ENCODE peak calls at places on chromosomes 11 and 22, in six cellular contexts. One of them, this sample, is unnamed.
A peak's percentile ranks its signal among the peaks of the same experiment; 100 is the strongest.

GRCh38 chr22:39026509-39027150 is 5.7 kb downstream of the APOBEC3D start:
- DNase-seq in psoas muscle: no peak
- DNase-seq in IMR-90: no peak
- DNase-seq in GM12865: no peak
- DNase-seq in mucosa of descending colon: no peak
- DNase-seq in AG09309: no peak
- DNase-seq in this sample: no peak

GRCh38 chr11:31606893-31607292 is 97.3 kb downstream of the ELP4 start:
- DNase-seq in AG09309: no peak
- DNase-seq in IMR-90: no peak
- DNase-seq in GM12865: no peak
- DNase-seq in mucosa of descending colon: no peak
- DNase-seq in psoas muscle: no peak
- DNase-seq in this sample: no peak

GRCh38 chr11:9615031-9615451 is 41.6 kb downstream of the WEE1 start:
- DNase-seq in AG09309: no peak
- DNase-seq in psoas muscle: no peak
- DNase-seq in mucosa of descending colon: no peak
- DNase-seq in GM12865: peak; percentile 90
- DNase-seq in IMR-90: peak; percentile 13
- DNase-seq in this sample: peak; percentile 85

GRCh38 chr11:95985174-95985808 is 61.4 kb upstream of the MTMR2 start:
- DNase-seq in GM12865: no peak
- DNase-seq in AG09309: peak; percentile 11
- DNase-seq in mucosa of descending colon: no peak
- DNase-seq in IMR-90: peak; percentile 60
- DNase-seq in psoas muscle: no peak
- DNase-seq in this sample: no peak

GRCh38 chr11:111299111-111300026 is 1.0 kb downstream of the POU2AF3 start:
- DNase-seq in AG09309: no peak
- DNase-seq in IMR-90: peak; percentile 23
- DNase-seq in psoas muscle: peak; percentile 73
- DNase-seq in GM12865: peak; percentile 35
- DNase-seq in mucosa of descending colon: peak; percentile 80
- DNase-seq in this sample: no peak

GRCh38 chr11:108584973-108585372 is 8.6 kb downstream of the EXPH5 start:
- DNase-seq in psoas muscle: no peak
- DNase-seq in IMR-90: no peak
- DNase-seq in AG09309: no peak
- DNase-seq in GM12865: no peak
- DNase-seq in mucosa of descending colon: no peak
- DNase-seq in this sample: no peak

GRCh38 chr22:26045855-26046254 is 123.4 kb upstream of the SEZ6L start:
- DNase-seq in psoas muscle: no peak
- DNase-seq in mucosa of descending colon: no peak
- DNase-seq in GM12865: no peak
- DNase-seq in IMR-90: no peak
- DNase-seq in AG09309: no peak
- DNase-seq in this sample: no peak

GRCh38 chr11:13229675-13230359 is 47.8 kb upstream of the BMAL1 start:
- DNase-seq in GM12865: no peak
- DNase-seq in AG09309: no peak
- DNase-seq in psoas muscle: peak; percentile 21
- DNase-seq in IMR-90: no peak
- DNase-seq in mucosa of descending colon: no peak
- DNase-seq in this sample: no peak

GRCh38 chr22:27491888-27492287 is 309.7 kb downstream of the MN1 start:
- DNase-seq in GM12865: no peak
- DNase-seq in mucosa of descending colon: no peak
- DNase-seq in IMR-90: no peak
- DNase-seq in psoas muscle: no peak
- DNase-seq in AG09309: no peak
- DNase-seq in this sample: no peak

GRCh38 chr11:1220941-1221721 is 1.7 kb upstream of the MUC5B start:
- DNase-seq in psoas muscle: peak; percentile 5
- DNase-seq in AG09309: no peak
- DNase-seq in mucosa of descending colon: peak; percentile 12
- DNase-seq in GM12865: no peak
- DNase-seq in IMR-90: no peak
- DNase-seq in this sample: no peak

GRCh38 chr11:134261626-134262488 is 8.5 kb downstream of the ACAD8 start:
- DNase-seq in mucosa of descending colon: peak; percentile 55
- DNase-seq in psoas muscle: no peak
- DNase-seq in GM12865: peak; percentile 42
- DNase-seq in IMR-90: no peak
- DNase-seq in AG09309: no peak
- DNase-seq in this sample: no peak

GRCh38 chr22:21100149-21101032 is 54.6 kb downstream of the LRRC74B start:
- DNase-seq in psoas muscle: no peak
- DNase-seq in AG09309: no peak
- DNase-seq in IMR-90: peak; percentile 38
- DNase-seq in GM12865: no peak
- DNase-seq in mucosa of descending colon: no peak
- DNase-seq in this sample: no peak

GRCh38 chr22:46636221-46637002 is 16.2 kb downstream of the GRAMD4 start:
- DNase-seq in mucosa of descending colon: no peak
- DNase-seq in psoas muscle: peak; percentile 60
- DNase-seq in GM12865: no peak
- DNase-seq in AG09309: no peak
- DNase-seq in IMR-90: no peak
- DNase-seq in this sample: no peak

GRCh38 chr11:74388678-74389327 is 9.4 kb downstream of the PGM2L1 start:
- DNase-seq in GM12865: peak; percentile 58
- DNase-seq in IMR-90: peak; percentile 55
- DNase-seq in AG09309: peak; percentile 11
- DNase-seq in psoas muscle: no peak
- DNase-seq in mucosa of descending colon: peak; percentile 94
- DNase-seq in this sample: no peak

GRCh38 chr11:123103326-123103980 is 41.5 kb upstream of the HSPA8 start:
- DNase-seq in IMR-90: peak; percentile 75
- DNase-seq in psoas muscle: peak; percentile 20
- DNase-seq in AG09309: peak; percentile 24
- DNase-seq in mucosa of descending colon: peak; percentile 54
- DNase-seq in GM12865: peak; percentile 52
- DNase-seq in this sample: no peak

GRCh38 chr22:27726344-27726725 is 75.2 kb downstream of the MN1 start:
- DNase-seq in GM12865: no peak
- DNase-seq in psoas muscle: no peak
- DNase-seq in IMR-90: no peak
- DNase-seq in mucosa of descending colon: no peak
- DNase-seq in AG09309: no peak
- DNase-seq in this sample: no peak

GRCh38 chr22:19871023-19871844 is 16.6 kb upstream of the GNB1L start:
- DNase-seq in mucosa of descending colon: peak; percentile 0
- DNase-seq in GM12865: no peak
- DNase-seq in AG09309: no peak
- DNase-seq in IMR-90: no peak
- DNase-seq in psoas muscle: no peak
- DNase-seq in this sample: no peak

GRCh38 chr22:48256776-48257689 is 1494.6 kb downstream of the TBC1D22A start:
- DNase-seq in IMR-90: no peak
- DNase-seq in AG09309: no peak
- DNase-seq in GM12865: no peak
- DNase-seq in psoas muscle: no peak
- DNase-seq in mucosa of descending colon: no peak
- DNase-seq in this sample: no peak

GRCh38 chr22:42202669-42203068 is 67.8 kb downstream of the TCF20 start:
- DNase-seq in psoas muscle: no peak
- DNase-seq in GM12865: no peak
- DNase-seq in AG09309: peak; percentile 11
- DNase-seq in IMR-90: peak; percentile 67
- DNase-seq in mucosa of descending colon: no peak
- DNase-seq in this sample: no peak

GRCh38 chr11:57263351-57263750 is 26.3 kb upstream of the APLNR start:
- DNase-seq in IMR-90: no peak
- DNase-seq in GM12865: no peak
- DNase-seq in mucosa of descending colon: no peak
- DNase-seq in psoas muscle: no peak
- DNase-seq in AG09309: no peak
- DNase-seq in this sample: no peak

GRCh38 chr11:57490456-57491248 is 24.9 kb downstream of the SLC43A1 start:
- DNase-seq in psoas muscle: no peak
- DNase-seq in IMR-90: peak; percentile 38
- DNase-seq in mucosa of descending colon: no peak
- DNase-seq in GM12865: no peak
- DNase-seq in AG09309: no peak
- DNase-seq in this sample: no peak

GRCh38 chr11:111585371-111585770 is 16.9 kb upstream of the SIK2 start:
- DNase-seq in mucosa of descending colon: no peak
- DNase-seq in psoas muscle: no peak
- DNase-seq in IMR-90: peak; percentile 90
- DNase-seq in AG09309: no peak
- DNase-seq in GM12865: peak; percentile 47
- DNase-seq in this sample: no peak

GRCh38 chr22:36773935-36774334 is 2.0 kb downstream of the IFT27 start:
- DNase-seq in psoas muscle: no peak
- DNase-seq in IMR-90: peak; percentile 49
- DNase-seq in GM12865: no peak
- DNase-seq in AG09309: peak; percentile 11
- DNase-seq in mucosa of descending colon: peak; percentile 36
- DNase-seq in this sample: no peak

GRCh38 chr11:10744206-10744605 is 6.8 kb upstream of the CTR9 start:
- DNase-seq in mucosa of descending colon: no peak
- DNase-seq in psoas muscle: no peak
- DNase-seq in IMR-90: no peak
- DNase-seq in AG09309: no peak
- DNase-seq in GM12865: no peak
- DNase-seq in this sample: no peak

GRCh38 chr11:128324531-128325141 is 262.7 kb downstream of the ETS1 start:
- DNase-seq in AG09309: no peak
- DNase-seq in GM12865: no peak
- DNase-seq in IMR-90: no peak
- DNase-seq in psoas muscle: no peak
- DNase-seq in mucosa of descending colon: peak; percentile 38
- DNase-seq in this sample: no peak

GRCh38 chr11:102882389-102883024 is 7.7 kb upstream of the MMP12 start:
- DNase-seq in mucosa of descending colon: no peak
- DNase-seq in IMR-90: peak; percentile 48
- DNase-seq in GM12865: peak; percentile 63
- DNase-seq in AG09309: peak; percentile 24
- DNase-seq in psoas muscle: no peak
- DNase-seq in this sample: peak; percentile 12

GRCh38 chr11:133291672-133292265 is 240.5 kb downstream of the OPCML start:
- DNase-seq in AG09309: no peak
- DNase-seq in psoas muscle: no peak
- DNase-seq in IMR-90: no peak
- DNase-seq in GM12865: no peak
- DNase-seq in mucosa of descending colon: no peak
- DNase-seq in this sample: no peak

GRCh38 chr22:26398741-26399153 is 30.3 kb upstream of the ASPHD2 start:
- DNase-seq in IMR-90: peak; percentile 77
- DNase-seq in mucosa of descending colon: peak; percentile 84
- DNase-seq in psoas muscle: peak; percentile 48
- DNase-seq in GM12865: peak; percentile 72
- DNase-seq in AG09309: peak; percentile 59
- DNase-seq in this sample: peak; percentile 31

GRCh38 chr11:107719557-107720304 is 7.9 kb upstream of the SLN start:
- DNase-seq in psoas muscle: no peak
- DNase-seq in IMR-90: no peak
- DNase-seq in AG09309: no peak
- DNase-seq in mucosa of descending colon: no peak
- DNase-seq in GM12865: no peak
- DNase-seq in this sample: no peak

GRCh38 chr11:120797133-120797532 is 226.8 kb upstream of the TBCEL start:
- DNase-seq in mucosa of descending colon: no peak
- DNase-seq in AG09309: no peak
- DNase-seq in GM12865: no peak
- DNase-seq in IMR-90: no peak
- DNase-seq in psoas muscle: no peak
- DNase-seq in this sample: no peak

GRCh38 chr11:44562836-44563460 is 2.5 kb upstream of the CD82 start:
- DNase-seq in GM12865: no peak
- DNase-seq in mucosa of descending colon: no peak
- DNase-seq in psoas muscle: no peak
- DNase-seq in IMR-90: no peak
- DNase-seq in AG09309: no peak
- DNase-seq in this sample: no peak
- H3K4me3 ChIP-seq in GM12865: no peak overlapping the region
- H3K4me3 ChIP-seq in mucosa of descending colon: no peak overlapping the region
- H3K4me3 ChIP-seq in psoas muscle: no peak overlapping the region
- H3K4me3 ChIP-seq in IMR-90: no peak overlapping the region
- H3K4me3 ChIP-seq in AG09309: no peak overlapping the region
- H3K4me3 ChIP-seq in this sample: no peak overlapping the region

GRCh38 chr22:35380537-35381423 is at the start of gene HMOX1:
- DNase-seq in GM12865: peak; percentile 91
- DNase-seq in mucosa of descending colon: peak; percentile 92
- DNase-seq in AG09309: peak; percentile 71
- DNase-seq in IMR-90: peak; percentile 85
- DNase-seq in psoas muscle: peak; percentile 95
- DNase-seq in this sample: peak; percentile 43
- TF ChIP-seq CTCF in GM12865: no peak
- TF ChIP-seq CTCF in mucosa of descending colon: no peak
- TF ChIP-seq CTCF in AG09309: no peak
- TF ChIP-seq CTCF in IMR-90: peak; percentile 42
- TF ChIP-seq CTCF in psoas muscle: no peak
- TF ChIP-seq CTCF in this sample: no peak

GRCh38 chr11:7905961-7906429 is 25.1 kb downstream of the OR10A6 start:
- DNase-seq in psoas muscle: no peak
- DNase-seq in AG09309: no peak
- DNase-seq in mucosa of descending colon: no peak
- DNase-seq in IMR-90: no peak
- DNase-seq in GM12865: no peak
- DNase-seq in this sample: no peak
- H3K4me3 ChIP-seq in psoas muscle: no peak overlapping the region
- H3K4me3 ChIP-seq in AG09309: no peak overlapping the region
- H3K4me3 ChIP-seq in mucosa of descending colon: no peak overlapping the region
- H3K4me3 ChIP-seq in IMR-90: no peak overlapping the region
- H3K4me3 ChIP-seq in GM12865: no peak overlapping the region
- H3K4me3 ChIP-seq in this sample: no peak overlapping the region

GRCh38 chr11:20342347-20343279 is 20.9 kb upstream of the HTATIP2 start:
- DNase-seq in psoas muscle: no peak
- DNase-seq in AG09309: no peak
- DNase-seq in IMR-90: no peak
- DNase-seq in mucosa of descending colon: no peak
- DNase-seq in GM12865: no peak
- DNase-seq in this sample: no peak

GRCh38 chr11:20336056-20336455 is 27.5 kb upstream of the HTATIP2 start:
- DNase-seq in IMR-90: no peak
- DNase-seq in mucosa of descending colon: no peak
- DNase-seq in AG09309: no peak
- DNase-seq in psoas muscle: no peak
- DNase-seq in GM12865: no peak
- DNase-seq in this sample: no peak

DNA sequence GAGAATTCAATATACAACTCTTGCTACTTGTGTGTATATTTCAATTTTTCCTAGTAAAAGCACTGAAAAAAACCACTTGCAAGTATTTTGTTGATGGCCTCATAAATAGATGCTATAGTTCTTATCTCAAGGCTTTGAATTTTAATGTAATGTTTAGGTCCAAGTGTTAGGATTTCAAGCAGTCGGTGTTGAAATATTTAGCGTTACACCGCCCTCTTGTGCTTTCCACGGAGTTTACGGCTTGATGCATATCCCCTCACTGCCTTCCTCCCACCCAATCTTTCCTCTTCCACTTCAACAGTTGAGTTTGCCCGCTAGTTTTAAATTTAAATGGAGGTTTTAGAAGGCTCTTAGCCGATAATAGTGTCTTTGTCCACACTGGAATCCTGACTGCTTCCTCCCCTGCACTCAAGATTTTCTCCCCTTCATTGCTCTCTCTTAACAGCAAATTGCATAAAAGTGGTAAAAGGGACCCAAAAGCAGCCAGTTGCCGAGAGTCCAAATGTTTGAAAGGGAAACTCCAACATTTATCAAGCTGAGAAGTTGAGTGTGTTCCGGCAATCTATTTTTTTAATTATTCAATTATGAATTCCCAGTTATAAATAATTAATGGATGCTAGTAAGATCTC is 25.9 kb upstream of the HTATIP2 start:
- DNase-seq in GM12865: peak; percentile 36
- DNase-seq in IMR-90: peak; percentile 11
- DNase-seq in AG09309: no peak
- DNase-seq in mucosa of descending colon: peak; percentile 44
- DNase-seq in psoas muscle: no peak
- DNase-seq in this sample: no peak
- TF ChIP-seq CTCF in GM12865: peak; percentile 45
- TF ChIP-seq CTCF in IMR-90: peak; percentile 30
- TF ChIP-seq CTCF in AG09309: peak; percentile 36
- TF ChIP-seq CTCF in mucosa of descending colon: no peak
- TF ChIP-seq CTCF in psoas muscle: peak; percentile 30
- TF ChIP-seq CTCF in this sample: peak; percentile 52